ENCODE peak calls at places on chromosomes 6 and 20, in six cellular contexts. One of them, this sample, is unnamed.
A peak's percentile ranks its signal among the peaks of the same experiment; 100 is the strongest.

GRCh38 chr20:17691758-17692157 is 8.0 kb upstream of the BANF2 start:
- DNase-seq in OCI-LY7: no peak
- DNase-seq in astrocyte of the spinal cord: no peak
- DNase-seq in psoas muscle: no peak
- DNase-seq in HFFc6: no peak
- DNase-seq in CD14-positive monocyte: no peak
- DNase-seq in this sample: no peak

GRCh38 chr6:42352856-42353564 is 98.7 kb downstream of the TRERF1 start:
- DNase-seq in OCI-LY7: no peak
- DNase-seq in astrocyte of the spinal cord: peak; percentile 62
- DNase-seq in psoas muscle: no peak
- DNase-seq in HFFc6: peak; percentile 71
- DNase-seq in CD14-positive monocyte: peak; percentile 20
- DNase-seq in this sample: no peak

GRCh38 chr6:42368156-42368555 is 83.6 kb downstream of the TRERF1 start:
- DNase-seq in OCI-LY7: no peak
- DNase-seq in astrocyte of the spinal cord: no peak
- DNase-seq in psoas muscle: no peak
- DNase-seq in HFFc6: no peak
- DNase-seq in CD14-positive monocyte: no peak
- DNase-seq in this sample: no peak

GRCh38 chr20:33191955-33192354 is 24.0 kb downstream of the BPIFA2 start:
- DNase-seq in OCI-LY7: no peak
- DNase-seq in astrocyte of the spinal cord: no peak
- DNase-seq in psoas muscle: no peak
- DNase-seq in HFFc6: no peak
- DNase-seq in CD14-positive monocyte: no peak
- DNase-seq in this sample: no peak

GRCh38 chr20:19284400-19285178 is 72.1 kb downstream of the SLC24A3 start:
- DNase-seq in OCI-LY7: no peak
- DNase-seq in astrocyte of the spinal cord: peak; percentile 3
- DNase-seq in psoas muscle: no peak
- DNase-seq in HFFc6: no peak
- DNase-seq in CD14-positive monocyte: no peak
- DNase-seq in this sample: no peak

GRCh38 chr6:90285611-90286381 is 10.8 kb downstream of the BACH2 start:
- DNase-seq in OCI-LY7: peak; percentile 73
- DNase-seq in astrocyte of the spinal cord: peak; percentile 94
- DNase-seq in psoas muscle: peak; percentile 82
- DNase-seq in HFFc6: peak; percentile 84
- DNase-seq in CD14-positive monocyte: peak; percentile 82
- DNase-seq in this sample: peak; percentile 57

GRCh38 chr20:33663161-33664084 is 1.3 kb downstream of the C20orf144 start:
- DNase-seq in OCI-LY7: peak; percentile 91
- DNase-seq in astrocyte of the spinal cord: peak; percentile 66
- DNase-seq in psoas muscle: peak; percentile 85
- DNase-seq in HFFc6: peak; percentile 54
- DNase-seq in CD14-positive monocyte: peak; percentile 73
- DNase-seq in this sample: no peak

GRCh38 chr6:108888052-108888451 is 39.8 kb downstream of the ARMC2 start:
- DNase-seq in OCI-LY7: no peak
- DNase-seq in astrocyte of the spinal cord: no peak
- DNase-seq in psoas muscle: no peak
- DNase-seq in HFFc6: no peak
- DNase-seq in CD14-positive monocyte: no peak
- DNase-seq in this sample: no peak

GRCh38 chr20:17835941-17836861 is 132.4 kb downstream of the SNX5 start:
- DNase-seq in OCI-LY7: no peak
- DNase-seq in astrocyte of the spinal cord: peak; percentile 89
- DNase-seq in psoas muscle: peak; percentile 87
- DNase-seq in HFFc6: peak; percentile 56
- DNase-seq in CD14-positive monocyte: peak; percentile 16
- DNase-seq in this sample: peak; percentile 48

GRCh38 chr20:46586724-46587123 is 36.3 kb upstream of the OCSTAMP start:
- DNase-seq in OCI-LY7: no peak
- DNase-seq in astrocyte of the spinal cord: no peak
- DNase-seq in psoas muscle: no peak
- DNase-seq in HFFc6: no peak
- DNase-seq in CD14-positive monocyte: no peak
- DNase-seq in this sample: no peak

GRCh38 chr20:25277051-25277801 is 29.3 kb downstream of the PYGB start:
- DNase-seq in OCI-LY7: no peak
- DNase-seq in astrocyte of the spinal cord: no peak
- DNase-seq in psoas muscle: peak; percentile 8
- DNase-seq in HFFc6: no peak
- DNase-seq in CD14-positive monocyte: peak; percentile 34
- DNase-seq in this sample: peak; percentile 15

GRCh38 chr6:32174416-32174815 is 1.5 kb downstream of the AGPAT1 start:
- DNase-seq in OCI-LY7: no peak
- DNase-seq in astrocyte of the spinal cord: no peak
- DNase-seq in psoas muscle: no peak
- DNase-seq in HFFc6: no peak
- DNase-seq in CD14-positive monocyte: no peak
- DNase-seq in this sample: no peak

GRCh38 chr6:32176476-32177181 is 745 bp upstream of the AGPAT1 start:
- DNase-seq in OCI-LY7: no peak
- DNase-seq in astrocyte of the spinal cord: no peak
- DNase-seq in psoas muscle: no peak
- DNase-seq in HFFc6: peak; percentile 44
- DNase-seq in CD14-positive monocyte: no peak
- DNase-seq in this sample: no peak

GRCh38 chr6:32175322-32175710 is 568 bp downstream of the AGPAT1 start:
- DNase-seq in OCI-LY7: no peak
- DNase-seq in astrocyte of the spinal cord: no peak
- DNase-seq in psoas muscle: no peak
- DNase-seq in HFFc6: no peak
- DNase-seq in CD14-positive monocyte: no peak
- DNase-seq in this sample: no peak

GRCh38 chr6:32177182-32177787 is 920 bp upstream of the RNF5 start:
- DNase-seq in OCI-LY7: no peak
- DNase-seq in astrocyte of the spinal cord: no peak
- DNase-seq in psoas muscle: no peak
- DNase-seq in HFFc6: no peak
- DNase-seq in CD14-positive monocyte: no peak
- DNase-seq in this sample: peak; percentile 52

DNA sequence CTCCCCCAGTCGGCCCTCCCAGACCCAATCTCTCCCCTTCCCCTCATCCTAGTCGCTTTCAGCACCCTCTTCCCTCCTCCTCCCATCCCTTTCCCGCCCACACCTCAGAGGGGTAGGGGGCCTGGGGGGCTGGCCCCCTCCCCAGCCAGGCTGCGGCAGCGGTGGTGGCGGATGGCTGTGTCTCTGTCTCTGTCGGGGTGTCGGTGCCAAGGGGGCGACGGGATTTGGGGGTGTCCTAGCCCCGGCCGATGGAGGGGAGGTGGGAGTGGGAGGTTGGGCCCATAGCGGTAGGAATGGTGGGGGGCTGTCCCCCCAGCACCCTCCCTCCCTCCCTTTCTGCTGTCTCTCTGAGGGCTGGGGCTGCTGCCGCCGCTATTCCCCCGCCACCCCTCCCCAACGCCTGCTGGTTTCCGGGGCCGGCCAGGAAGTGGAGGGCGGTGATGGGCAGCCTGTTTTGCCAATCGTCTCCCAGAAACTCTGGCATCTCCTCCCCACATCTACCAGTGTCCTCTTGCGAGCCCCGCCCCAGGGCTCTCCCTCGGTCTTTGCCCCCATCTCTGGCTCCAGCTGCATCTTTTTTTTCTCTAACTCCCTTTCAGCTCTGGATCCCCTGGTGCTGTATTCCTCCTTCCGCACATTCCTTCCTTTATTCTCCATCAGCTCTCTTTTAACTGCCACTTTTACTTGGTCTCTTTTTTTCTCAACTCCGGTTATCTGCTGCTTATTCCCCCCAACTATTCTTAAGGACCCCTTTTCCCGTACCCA is at the start of gene AGPAT1:
- DNase-seq in OCI-LY7: peak; percentile 96
- DNase-seq in astrocyte of the spinal cord: peak; percentile 97
- DNase-seq in psoas muscle: peak; percentile 97
- DNase-seq in HFFc6: peak; percentile 98
- DNase-seq in CD14-positive monocyte: peak; percentile 95
- DNase-seq in this sample: peak; percentile 94
- TF ChIP-seq CTCF in OCI-LY7: no peak
- TF ChIP-seq CTCF in astrocyte of the spinal cord: no peak
- TF ChIP-seq CTCF in psoas muscle: no peak
- TF ChIP-seq CTCF in HFFc6: no peak
- TF ChIP-seq CTCF in CD14-positive monocyte: no peak
- TF ChIP-seq CTCF in this sample: no peak

GRCh38 chr6:52161689-52162438 is 24.3 kb upstream of the IL17A start:
- DNase-seq in OCI-LY7: no peak
- DNase-seq in astrocyte of the spinal cord: no peak
- DNase-seq in psoas muscle: no peak
- DNase-seq in HFFc6: no peak
- DNase-seq in CD14-positive monocyte: no peak
- DNase-seq in this sample: no peak

GRCh38 chr6:52167272-52167671 is 18.9 kb upstream of the IL17A start:
- DNase-seq in OCI-LY7: no peak
- DNase-seq in astrocyte of the spinal cord: no peak
- DNase-seq in psoas muscle: no peak
- DNase-seq in HFFc6: no peak
- DNase-seq in CD14-positive monocyte: no peak
- DNase-seq in this sample: no peak

GRCh38 chr6:52162940-52163908 is 23.0 kb upstream of the IL17A start:
- DNase-seq in OCI-LY7: peak; percentile 46
- DNase-seq in astrocyte of the spinal cord: peak; percentile 4
- DNase-seq in psoas muscle: no peak
- DNase-seq in HFFc6: peak; percentile 29
- DNase-seq in CD14-positive monocyte: no peak
- DNase-seq in this sample: no peak

GRCh38 chr6:52160468-52161104 is 25.6 kb upstream of the IL17A start:
- DNase-seq in OCI-LY7: no peak
- DNase-seq in astrocyte of the spinal cord: no peak
- DNase-seq in psoas muscle: no peak
- DNase-seq in HFFc6: no peak
- DNase-seq in CD14-positive monocyte: no peak
- DNase-seq in this sample: no peak

DNA sequence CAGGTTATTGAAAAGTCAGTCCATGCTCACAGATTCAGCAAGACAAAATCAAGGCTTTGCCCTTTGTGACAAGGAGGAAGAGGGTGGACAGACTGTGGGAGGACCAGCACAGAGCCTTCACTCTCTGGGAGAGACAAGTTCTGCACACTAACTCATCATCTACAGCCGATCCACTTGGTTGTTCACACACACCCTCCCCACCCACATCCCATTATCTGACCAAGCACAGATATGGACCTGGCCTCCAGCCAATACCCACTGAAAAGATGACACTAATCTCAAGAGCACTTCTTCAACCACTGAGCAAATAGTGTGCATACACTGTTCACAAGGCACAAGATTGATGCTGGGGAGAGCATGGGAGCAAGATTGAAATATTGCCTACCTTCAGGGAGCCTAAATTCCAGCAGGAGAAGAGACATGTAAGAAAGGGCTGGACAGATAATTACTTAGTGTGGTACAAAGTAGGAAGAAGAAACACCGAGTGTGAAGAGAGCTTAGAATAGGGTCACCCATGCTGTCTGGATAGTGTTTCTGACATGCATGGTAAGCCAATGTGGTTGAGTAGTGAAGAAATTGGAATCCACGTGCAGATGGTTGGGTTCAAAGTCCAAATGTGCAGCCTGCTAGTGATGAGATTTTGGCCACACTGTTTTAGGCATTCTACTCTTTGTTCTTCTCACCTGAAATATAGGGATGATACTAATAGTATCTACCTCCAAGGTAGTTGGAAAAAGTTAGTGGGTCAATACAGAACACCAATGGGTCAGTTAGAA is 21.7 kb upstream of the IL17A start:
- DNase-seq in OCI-LY7: no peak
- DNase-seq in astrocyte of the spinal cord: no peak
- DNase-seq in psoas muscle: no peak
- DNase-seq in HFFc6: no peak
- DNase-seq in CD14-positive monocyte: no peak
- DNase-seq in this sample: no peak
- TF ChIP-seq CTCF in OCI-LY7: no peak
- TF ChIP-seq CTCF in astrocyte of the spinal cord: no peak
- TF ChIP-seq CTCF in psoas muscle: no peak
- TF ChIP-seq CTCF in HFFc6: no peak
- TF ChIP-seq CTCF in CD14-positive monocyte: no peak
- TF ChIP-seq CTCF in this sample: no peak

GRCh38 chr6:166589786-166590574 is 3.5 kb upstream of the RAMACL start:
- DNase-seq in OCI-LY7: no peak
- DNase-seq in astrocyte of the spinal cord: no peak
- DNase-seq in psoas muscle: no peak
- DNase-seq in HFFc6: no peak
- DNase-seq in CD14-positive monocyte: no peak
- DNase-seq in this sample: no peak

GRCh38 chr6:166587631-166588413 is 1.3 kb upstream of the RAMACL start:
- DNase-seq in OCI-LY7: peak; percentile 91
- DNase-seq in astrocyte of the spinal cord: no peak
- DNase-seq in psoas muscle: no peak
- DNase-seq in HFFc6: no peak
- DNase-seq in CD14-positive monocyte: no peak
- DNase-seq in this sample: no peak

GRCh38 chr6:166591026-166591425 is 4.5 kb upstream of the RAMACL start:
- DNase-seq in OCI-LY7: no peak
- DNase-seq in astrocyte of the spinal cord: no peak
- DNase-seq in psoas muscle: no peak
- DNase-seq in HFFc6: no peak
- DNase-seq in CD14-positive monocyte: no peak
- DNase-seq in this sample: no peak

GRCh38 chr6:166588691-166589333 is 2.3 kb upstream of the RAMACL start:
- DNase-seq in OCI-LY7: peak; percentile 42
- DNase-seq in astrocyte of the spinal cord: peak; percentile 90
- DNase-seq in psoas muscle: no peak
- DNase-seq in HFFc6: peak; percentile 12
- DNase-seq in CD14-positive monocyte: no peak
- DNase-seq in this sample: no peak

GRCh38 chr6:166589334-166589731 is 2.9 kb upstream of the RAMACL start:
- DNase-seq in OCI-LY7: peak; percentile 5
- DNase-seq in astrocyte of the spinal cord: no peak
- DNase-seq in psoas muscle: no peak
- DNase-seq in HFFc6: no peak
- DNase-seq in CD14-positive monocyte: no peak
- DNase-seq in this sample: no peak
- TF ChIP-seq CTCF in OCI-LY7: no peak
- TF ChIP-seq CTCF in astrocyte of the spinal cord: no peak
- TF ChIP-seq CTCF in psoas muscle: no peak
- TF ChIP-seq CTCF in HFFc6: no peak
- TF ChIP-seq CTCF in CD14-positive monocyte: no peak
- TF ChIP-seq CTCF in this sample: no peak

GRCh38 chr20:47713941-47714450 is 71.3 kb downstream of the SULF2 start:
- DNase-seq in OCI-LY7: no peak
- DNase-seq in astrocyte of the spinal cord: peak; percentile 10
- DNase-seq in psoas muscle: peak; percentile 52
- DNase-seq in HFFc6: no peak
- DNase-seq in CD14-positive monocyte: no peak
- DNase-seq in this sample: no peak

GRCh38 chr20:47710665-47711045 is 74.6 kb downstream of the SULF2 start:
- DNase-seq in OCI-LY7: no peak
- DNase-seq in astrocyte of the spinal cord: no peak
- DNase-seq in psoas muscle: no peak
- DNase-seq in HFFc6: no peak
- DNase-seq in CD14-positive monocyte: no peak
- DNase-seq in this sample: no peak

GRCh38 chr20:47713163-47713562 is 72.1 kb downstream of the SULF2 start:
- DNase-seq in OCI-LY7: no peak
- DNase-seq in astrocyte of the spinal cord: no peak
- DNase-seq in psoas muscle: no peak
- DNase-seq in HFFc6: no peak
- DNase-seq in CD14-positive monocyte: no peak
- DNase-seq in this sample: no peak

GRCh38 chr20:47708953-47709833 is 76.1 kb downstream of the SULF2 start:
- DNase-seq in OCI-LY7: no peak
- DNase-seq in astrocyte of the spinal cord: no peak
- DNase-seq in psoas muscle: no peak
- DNase-seq in HFFc6: no peak
- DNase-seq in CD14-positive monocyte: no peak
- DNase-seq in this sample: no peak

GRCh38 chr20:47711046-47711752 is 74.1 kb downstream of the SULF2 start:
- DNase-seq in OCI-LY7: no peak
- DNase-seq in astrocyte of the spinal cord: no peak
- DNase-seq in psoas muscle: no peak
- DNase-seq in HFFc6: no peak
- DNase-seq in CD14-positive monocyte: no peak
- DNase-seq in this sample: no peak
- TF ChIP-seq CTCF in OCI-LY7: no peak
- TF ChIP-seq CTCF in astrocyte of the spinal cord: no peak
- TF ChIP-seq CTCF in psoas muscle: no peak
- TF ChIP-seq CTCF in HFFc6: no peak
- TF ChIP-seq CTCF in CD14-positive monocyte: no peak
- TF ChIP-seq CTCF in this sample: no peak